ENCODE peak calls at places on chromosomes 6 and 20, in seven cellular contexts. One of them, this sample, is unnamed.

GRCh38 chr6:167699141-167700036 is 127.3 kb upstream of the AFDN start:
- DNase-seq in HTR-8/SVneo: no peak
- DNase-seq in right atrium auricular region: peak
- DNase-seq in SK-MEL-5: no peak
- DNase-seq in stimulated activated CD8-positive, alpha-beta memory T cell treated with anti-CD3 and anti-CD28 coated beads, Interleukin-4, amount 100 ng/mL, for 1 hour: no peak
- DNase-seq in colonic mucosa: peak
- DNase-seq in T-helper 2 cell: peak
- DNase-seq in this sample: peak

GRCh38 chr20:48824830-48825550 is 2.8 kb downstream of the PREX1 start:
- DNase-seq in HTR-8/SVneo: no peak
- DNase-seq in right atrium auricular region: no peak
- DNase-seq in SK-MEL-5: no peak
- DNase-seq in stimulated activated CD8-positive, alpha-beta memory T cell treated with anti-CD3 and anti-CD28 coated beads, Interleukin-4, amount 100 ng/mL, for 1 hour: no peak
- DNase-seq in colonic mucosa: no peak
- DNase-seq in T-helper 2 cell: no peak
- DNase-seq in this sample: no peak

GRCh38 chr6:169216830-169217229 is 36.8 kb downstream of the THBS2 start:
- DNase-seq in HTR-8/SVneo: no peak
- DNase-seq in right atrium auricular region: no peak
- DNase-seq in SK-MEL-5: no peak
- DNase-seq in stimulated activated CD8-positive, alpha-beta memory T cell treated with anti-CD3 and anti-CD28 coated beads, Interleukin-4, amount 100 ng/mL, for 1 hour: no peak
- DNase-seq in colonic mucosa: peak
- DNase-seq in T-helper 2 cell: no peak
- DNase-seq in this sample: no peak

GRCh38 chr6:36692861-36693702 is 4.5 kb upstream of the RAB44 start:
- DNase-seq in HTR-8/SVneo: no peak
- DNase-seq in right atrium auricular region: no peak
- DNase-seq in SK-MEL-5: no peak
- DNase-seq in stimulated activated CD8-positive, alpha-beta memory T cell treated with anti-CD3 and anti-CD28 coated beads, Interleukin-4, amount 100 ng/mL, for 1 hour: no peak
- DNase-seq in colonic mucosa: no peak
- DNase-seq in T-helper 2 cell: no peak
- DNase-seq in this sample: no peak

GRCh38 chr20:6362245-6362644 is 239.4 kb upstream of the FERMT1 start:
- DNase-seq in HTR-8/SVneo: no peak
- DNase-seq in right atrium auricular region: no peak
- DNase-seq in SK-MEL-5: no peak
- DNase-seq in stimulated activated CD8-positive, alpha-beta memory T cell treated with anti-CD3 and anti-CD28 coated beads, Interleukin-4, amount 100 ng/mL, for 1 hour: no peak
- DNase-seq in colonic mucosa: no peak
- DNase-seq in T-helper 2 cell: no peak
- DNase-seq in this sample: no peak

GRCh38 chr6:169215201-169215661 is 38.4 kb downstream of the THBS2 start:
- DNase-seq in HTR-8/SVneo: no peak
- DNase-seq in right atrium auricular region: no peak
- DNase-seq in SK-MEL-5: no peak
- DNase-seq in stimulated activated CD8-positive, alpha-beta memory T cell treated with anti-CD3 and anti-CD28 coated beads, Interleukin-4, amount 100 ng/mL, for 1 hour: no peak
- DNase-seq in colonic mucosa: peak
- DNase-seq in T-helper 2 cell: no peak
- DNase-seq in this sample: no peak

GRCh38 chr20:4893709-4894108 is 107.6 kb downstream of the SLC23A2 start:
- DNase-seq in HTR-8/SVneo: no peak
- DNase-seq in right atrium auricular region: no peak
- DNase-seq in SK-MEL-5: no peak
- DNase-seq in stimulated activated CD8-positive, alpha-beta memory T cell treated with anti-CD3 and anti-CD28 coated beads, Interleukin-4, amount 100 ng/mL, for 1 hour: no peak
- DNase-seq in colonic mucosa: no peak
- DNase-seq in T-helper 2 cell: no peak
- DNase-seq in this sample: no peak

GRCh38 chr20:8690074-8690473 is 378.8 kb upstream of the PLCB4 start:
- DNase-seq in HTR-8/SVneo: no peak
- DNase-seq in right atrium auricular region: no peak
- DNase-seq in SK-MEL-5: no peak
- DNase-seq in stimulated activated CD8-positive, alpha-beta memory T cell treated with anti-CD3 and anti-CD28 coated beads, Interleukin-4, amount 100 ng/mL, for 1 hour: no peak
- DNase-seq in colonic mucosa: no peak
- DNase-seq in T-helper 2 cell: no peak
- DNase-seq in this sample: no peak

GRCh38 chr6:20409427-20409971 is 7.8 kb downstream of the E2F3 start:
- DNase-seq in HTR-8/SVneo: no peak
- DNase-seq in right atrium auricular region: no peak
- DNase-seq in SK-MEL-5: no peak
- DNase-seq in stimulated activated CD8-positive, alpha-beta memory T cell treated with anti-CD3 and anti-CD28 coated beads, Interleukin-4, amount 100 ng/mL, for 1 hour: no peak
- DNase-seq in colonic mucosa: no peak
- DNase-seq in T-helper 2 cell: no peak
- DNase-seq in this sample: no peak

GRCh38 chr6:109382576-109383437 is 540 bp upstream of the CD164 start:
- DNase-seq in HTR-8/SVneo: peak
- DNase-seq in right atrium auricular region: peak
- DNase-seq in SK-MEL-5: peak
- DNase-seq in stimulated activated CD8-positive, alpha-beta memory T cell treated with anti-CD3 and anti-CD28 coated beads, Interleukin-4, amount 100 ng/mL, for 1 hour: peak
- DNase-seq in colonic mucosa: peak
- DNase-seq in T-helper 2 cell: peak
- DNase-seq in this sample: peak

GRCh38 chr6:116405663-116406329 is 35.0 kb downstream of the DSE start:
- DNase-seq in HTR-8/SVneo: no peak
- DNase-seq in right atrium auricular region: no peak
- DNase-seq in SK-MEL-5: no peak
- DNase-seq in stimulated activated CD8-positive, alpha-beta memory T cell treated with anti-CD3 and anti-CD28 coated beads, Interleukin-4, amount 100 ng/mL, for 1 hour: no peak
- DNase-seq in colonic mucosa: no peak
- DNase-seq in T-helper 2 cell: no peak
- DNase-seq in this sample: no peak

GRCh38 chr6:137787016-137787415 is 80.0 kb upstream of the TNFAIP3 start:
- DNase-seq in HTR-8/SVneo: no peak
- DNase-seq in right atrium auricular region: no peak
- DNase-seq in SK-MEL-5: no peak
- DNase-seq in stimulated activated CD8-positive, alpha-beta memory T cell treated with anti-CD3 and anti-CD28 coated beads, Interleukin-4, amount 100 ng/mL, for 1 hour: no peak
- DNase-seq in colonic mucosa: no peak
- DNase-seq in T-helper 2 cell: no peak
- DNase-seq in this sample: no peak

GRCh38 chr6:4603291-4603690 is 172.9 kb upstream of the CDYL start:
- DNase-seq in HTR-8/SVneo: no peak
- DNase-seq in right atrium auricular region: peak
- DNase-seq in SK-MEL-5: no peak
- DNase-seq in stimulated activated CD8-positive, alpha-beta memory T cell treated with anti-CD3 and anti-CD28 coated beads, Interleukin-4, amount 100 ng/mL, for 1 hour: no peak
- DNase-seq in colonic mucosa: no peak
- DNase-seq in T-helper 2 cell: no peak
- DNase-seq in this sample: no peak

GRCh38 chr6:71044753-71045152 is 87.9 kb upstream of the B3GAT2 start:
- DNase-seq in HTR-8/SVneo: no peak
- DNase-seq in right atrium auricular region: no peak
- DNase-seq in SK-MEL-5: no peak
- DNase-seq in stimulated activated CD8-positive, alpha-beta memory T cell treated with anti-CD3 and anti-CD28 coated beads, Interleukin-4, amount 100 ng/mL, for 1 hour: no peak
- DNase-seq in colonic mucosa: no peak
- DNase-seq in T-helper 2 cell: no peak
- DNase-seq in this sample: no peak

GRCh38 chr6:33144373-33144772 is 47.9 kb downstream of the COL11A2 start:
- DNase-seq in HTR-8/SVneo: no peak
- DNase-seq in right atrium auricular region: no peak
- DNase-seq in SK-MEL-5: peak
- DNase-seq in stimulated activated CD8-positive, alpha-beta memory T cell treated with anti-CD3 and anti-CD28 coated beads, Interleukin-4, amount 100 ng/mL, for 1 hour: no peak
- DNase-seq in colonic mucosa: no peak
- DNase-seq in T-helper 2 cell: no peak
- DNase-seq in this sample: no peak

GRCh38 chr6:170273681-170274080 is 17.2 kb downstream of the DLL1 start:
- DNase-seq in HTR-8/SVneo: no peak
- DNase-seq in right atrium auricular region: no peak
- DNase-seq in SK-MEL-5: no peak
- DNase-seq in stimulated activated CD8-positive, alpha-beta memory T cell treated with anti-CD3 and anti-CD28 coated beads, Interleukin-4, amount 100 ng/mL, for 1 hour: no peak
- DNase-seq in colonic mucosa: no peak
- DNase-seq in T-helper 2 cell: no peak
- DNase-seq in this sample: no peak

GRCh38 chr6:16064687-16065086 is 64.2 kb upstream of the MYLIP start:
- DNase-seq in HTR-8/SVneo: no peak
- DNase-seq in right atrium auricular region: no peak
- DNase-seq in SK-MEL-5: no peak
- DNase-seq in stimulated activated CD8-positive, alpha-beta memory T cell treated with anti-CD3 and anti-CD28 coated beads, Interleukin-4, amount 100 ng/mL, for 1 hour: no peak
- DNase-seq in colonic mucosa: no peak
- DNase-seq in T-helper 2 cell: no peak
- DNase-seq in this sample: no peak

GRCh38 chr6:112114577-112115223 is 27.3 kb downstream of the FAM229B start:
- DNase-seq in HTR-8/SVneo: no peak
- DNase-seq in right atrium auricular region: no peak
- DNase-seq in SK-MEL-5: no peak
- DNase-seq in stimulated activated CD8-positive, alpha-beta memory T cell treated with anti-CD3 and anti-CD28 coated beads, Interleukin-4, amount 100 ng/mL, for 1 hour: no peak
- DNase-seq in colonic mucosa: no peak
- DNase-seq in T-helper 2 cell: no peak
- DNase-seq in this sample: no peak

GRCh38 chr6:82833481-82833880 is 232.2 kb downstream of the UBE3D start:
- DNase-seq in HTR-8/SVneo: no peak
- DNase-seq in right atrium auricular region: no peak
- DNase-seq in SK-MEL-5: no peak
- DNase-seq in stimulated activated CD8-positive, alpha-beta memory T cell treated with anti-CD3 and anti-CD28 coated beads, Interleukin-4, amount 100 ng/mL, for 1 hour: no peak
- DNase-seq in colonic mucosa: no peak
- DNase-seq in T-helper 2 cell: no peak
- DNase-seq in this sample: no peak

GRCh38 chr6:30378290-30378937 is 33.5 kb downstream of the RPP21 start:
- DNase-seq in HTR-8/SVneo: peak
- DNase-seq in right atrium auricular region: no peak
- DNase-seq in SK-MEL-5: peak
- DNase-seq in stimulated activated CD8-positive, alpha-beta memory T cell treated with anti-CD3 and anti-CD28 coated beads, Interleukin-4, amount 100 ng/mL, for 1 hour: no peak
- DNase-seq in colonic mucosa: no peak
- DNase-seq in T-helper 2 cell: no peak
- DNase-seq in this sample: no peak

GRCh38 chr6:143594647-143595046 is 83.1 kb upstream of the PHACTR2 start:
- DNase-seq in HTR-8/SVneo: no peak
- DNase-seq in right atrium auricular region: no peak
- DNase-seq in SK-MEL-5: no peak
- DNase-seq in stimulated activated CD8-positive, alpha-beta memory T cell treated with anti-CD3 and anti-CD28 coated beads, Interleukin-4, amount 100 ng/mL, for 1 hour: no peak
- DNase-seq in colonic mucosa: no peak
- DNase-seq in T-helper 2 cell: no peak
- DNase-seq in this sample: no peak